ENCODE peak calls at places on chromosomes 13 and 19, in seven cellular contexts. Y is CD8-positive, alpha-beta memory T cell; I is tibial nerve; P is psoas muscle; W is fibroblast of lung; T is heart left ventricle; C is stomach. R is an unnamed sample.
A peak's percentile ranks its signal among the peaks of the same experiment; 100 is the strongest.

GRCh38 chr13:51825165-51825592 is 19.8 kb downstream of the TMEM272 start:
- DNase-seq in T (no peak), C (no peak), W (peak; percentile 69), P (no peak), Y (no peak), I (no peak), R (no peak)

GRCh38 chr19:9968820-9969687 is 32.7 kb upstream of the OLFM2 start:
- DNase-seq in I (no peak), Y (no peak), P (no peak), C (no peak), T (no peak), W (no peak), R (no peak)

GRCh38 chr13:40026174-40026585 is 370.7 kb downstream of the COG6 start:
- DNase-seq in Y (no peak), T (no peak), W (peak; percentile 73), C (no peak), P (no peak), I (no peak), R (no peak)

GRCh38 chr13:34358811-34359513 is 541.0 kb downstream of the RFC3 start:
- DNase-seq in C (no peak), W (peak; percentile 95), T (no peak), Y (no peak), P (no peak), I (no peak), R (no peak)

GRCh38 chr19:55476100-55476775 is at the start of gene ZNF628:
- DNase-seq in I (peak; percentile 98), W (peak; percentile 98), C (peak; percentile 99), Y (peak; percentile 98), T (peak; percentile 100), P (peak; percentile 100), R (peak; percentile 99)

GRCh38 chr19:55115446-55116065 is 1.9 kb downstream of the PPP1R12C start:
- DNase-seq in P (peak; percentile 34), C (no peak), W (peak; percentile 49), T (peak; percentile 68), Y (no peak), I (no peak), R (no peak)

GRCh38 chr13:114068723-114069322 is 63.6 kb downstream of the RASA3 start:
- DNase-seq in Y (no peak), I (peak; percentile 13), W (peak; percentile 64), P (peak; percentile 58), T (peak; percentile 46), C (no peak), R (peak; percentile 83)

GRCh38 chr19:6198896-6199239 is 63.4 kb downstream of the ACSBG2 start:
- DNase-seq in P (no peak), W (no peak), T (no peak), I (no peak), Y (no peak), C (no peak), R (no peak)

GRCh38 chr19:32199501-32200040 is 145.8 kb upstream of the ZNF507 start:
- DNase-seq in W (no peak), I (no peak), Y (no peak), T (no peak), P (no peak), C (no peak), R (no peak)

GRCh38 chr13:112161441-112162301 is 94.7 kb downstream of the SOX1 start:
- DNase-seq in T (no peak), Y (no peak), I (no peak), C (no peak), P (no peak), W (no peak), R (no peak)

GRCh38 chr13:30700364-30700763 is 35.0 kb upstream of the ALOX5AP start:
- DNase-seq in Y (no peak), W (no peak), P (no peak), I (no peak), T (no peak), C (no peak), R (no peak)

GRCh38 chr13:58085819-58086218 is 454.3 kb downstream of the PCDH17 start:
- DNase-seq in W (peak; percentile 81), I (no peak), P (no peak), C (no peak), T (no peak), Y (no peak), R (no peak)

GRCh38 chr13:110702591-110703526 is 3.1 kb downstream of the CARS2 start:
- DNase-seq in I (no peak), P (peak; percentile 82), W (peak; percentile 54), Y (no peak), C (no peak), T (no peak), R (no peak)

GRCh38 chr19:13093407-13094284 is 9.0 kb downstream of the LYL1 start:
- DNase-seq in I (peak; percentile 60), W (peak; percentile 80), C (peak; percentile 83), Y (peak; percentile 66), T (peak; percentile 80), P (peak; percentile 91), R (peak; percentile 72)

GRCh38 chr19:33005440-33005839 is 33.4 kb downstream of the FAAP24 start:
- DNase-seq in I (no peak), Y (no peak), W (no peak), C (no peak), T (no peak), P (no peak), R (no peak)

GRCh38 chr19:13207237-13208130 is 57.3 kb downstream of the IER2 start:
- DNase-seq in C (no peak), T (peak; percentile 45), I (no peak), P (peak; percentile 69), Y (no peak), W (no peak), R (no peak)

GRCh38 chr19:4877753-4878490 is 10.5 kb upstream of the PLIN3 start:
- DNase-seq in P (peak; percentile 94), I (peak; percentile 21), Y (no peak), C (peak; percentile 31), T (peak; percentile 74), W (no peak), R (no peak)

GRCh38 chr13:37143901-37144300 is 38.4 kb upstream of the CSNK1A1L start:
- DNase-seq in I (no peak), W (peak; percentile 90), Y (no peak), C (no peak), T (no peak), P (no peak), R (no peak)

GRCh38 chr13:79352107-79352506 is 53.9 kb downstream of the RBM26 start:
- DNase-seq in C (no peak), I (no peak), T (no peak), W (peak; percentile 21), Y (no peak), P (no peak), R (no peak)

GRCh38 chr13:79346300-79346914 is 59.6 kb downstream of the RBM26 start:
- DNase-seq in C (no peak), W (peak; percentile 28), P (no peak), I (no peak), Y (no peak), T (no peak), R (peak; percentile 14)

GRCh38 chr13:79354285-79354684 is 51.8 kb downstream of the RBM26 start:
- DNase-seq in P (no peak), C (no peak), W (no peak), Y (no peak), I (no peak), T (no peak), R (peak; percentile 56)

GRCh38 chr13:79353698-79354097 is 52.4 kb downstream of the RBM26 start:
- DNase-seq in T (no peak), W (peak; percentile 40), P (no peak), Y (no peak), C (no peak), I (no peak), R (no peak)

GRCh38 chr13:79349011-79349410 is 57.0 kb downstream of the RBM26 start:
- DNase-seq in T (no peak), I (no peak), P (no peak), Y (no peak), W (peak; percentile 68), C (no peak), R (no peak)
- H3K4me1 ChIP-seq in T (no peaks in the 10 kb centered on the region), I (no peaks in the 10 kb centered on the region), P (no peaks in the 10 kb centered on the region), Y (no peaks in the 10 kb centered on the region), W (no peaks in the 10 kb centered on the region), C (peaks cover 7% of the 10 kb centered on the region), R (no peaks in the 10 kb centered on the region)

GRCh38 chr19:38733241-38733492 is 11.1 kb downstream of the CAPN12 start:
- DNase-seq in Y (no peak), W (no peak), I (no peak), P (no peak), T (peak; percentile 35), C (no peak), R (no peak)
- H3K27me3 ChIP-seq in Y (no peaks in the 10 kb centered on the region), W (no peaks in the 10 kb centered on the region), I (no peaks in the 10 kb centered on the region), P (peaks cover 8% of the 10 kb centered on the region), T (no peaks in the 10 kb centered on the region), C (no peaks in the 10 kb centered on the region), R (no peaks in the 10 kb centered on the region)

GRCh38 chr13:73635166-73635787 is 498.9 kb downstream of the KLF12 start:
- DNase-seq in Y (no peak), P (no peak), I (no peak), W (no peak), C (no peak), T (no peak), R (no peak)
- H3K4me1 ChIP-seq in Y (peaks cover 13% of the 10 kb centered on the region), P (no peaks in the 10 kb centered on the region), I (no peaks in the 10 kb centered on the region), W (no peaks in the 10 kb centered on the region), C (no peaks in the 10 kb centered on the region), T (no peaks in the 10 kb centered on the region), R (no peaks in the 10 kb centered on the region)

GRCh38 chr19:34325181-34325580 is 39.8 kb upstream of the GPI start:
- DNase-seq in I (no peak), W (no peak), C (no peak), P (no peak), T (no peak), Y (no peak), R (no peak)
- H3K27me3 ChIP-seq in I (no peaks in the 10 kb centered on the region), W (no peaks in the 10 kb centered on the region), C (no peaks in the 10 kb centered on the region), P (no peaks in the 10 kb centered on the region), T (no peaks in the 10 kb centered on the region), Y (no peaks in the 10 kb centered on the region), R (no peaks in the 10 kb centered on the region)

DNA sequence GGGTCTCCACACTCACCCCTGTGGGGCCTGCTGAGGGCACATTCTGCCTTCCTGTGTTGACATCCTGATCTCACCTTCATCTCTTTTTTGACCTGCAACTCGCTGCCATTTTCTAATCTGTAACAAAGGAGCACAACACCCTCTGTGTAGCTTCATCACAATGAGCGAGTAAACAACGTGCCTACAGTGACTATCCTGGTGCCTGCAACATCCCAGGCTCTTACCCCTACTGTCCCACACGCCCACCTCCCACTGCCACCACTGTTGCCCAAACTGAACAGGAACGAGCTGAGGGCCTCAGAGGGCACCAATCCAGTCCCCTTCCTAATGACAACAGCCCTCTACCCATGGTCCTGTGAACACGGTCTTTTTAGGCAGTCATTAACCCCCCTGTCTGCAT is 102.2 kb upstream of the GJB6 start:
- DNase-seq in I (no peak), T (no peak), C (no peak), P (no peak), W (no peak), Y (no peak), R (no peak)
- H3K4me1 ChIP-seq in I (no peaks in the 10 kb centered on the region), T (no peaks in the 10 kb centered on the region), C (no peaks in the 10 kb centered on the region), P (no peaks in the 10 kb centered on the region), W (no peaks in the 10 kb centered on the region), Y (no peaks in the 10 kb centered on the region), R (no peaks in the 10 kb centered on the region)

GRCh38 chr19:41604831-41605230 is 22.0 kb downstream of the CEACAM4 start:
- DNase-seq in T (no peak), W (no peak), Y (no peak), I (no peak), P (no peak), C (no peak), R (no peak)
- H3K27me3 ChIP-seq in T (no peaks in the 10 kb centered on the region), W (no peaks in the 10 kb centered on the region), Y (no peaks in the 10 kb centered on the region), I (no peaks in the 10 kb centered on the region), P (peaks cover 12% of the 10 kb centered on the region), C (no peaks in the 10 kb centered on the region), R (no peaks in the 10 kb centered on the region)